ENCODE peak calls at places on chromosomes 6 and 20, in seven cellular contexts. U is HL-60, N is mammary epithelial cell, A is SJSA1, P is upper lobe of right lung, C is SJCRH30, W is heart left ventricle. V is an unnamed sample.

GRCh38 chr20:62581806-62582205 is 60.5 kb upstream of the SLCO4A1 start:
- DNase-seq in C (no peak), U (no peak), W (no peak), N (no peak), P (no peak), A (no peak), V (no peak)

GRCh38 chr6:124132256-124132655 is 328.6 kb downstream of the NKAIN2 start:
- DNase-seq in N (peak; percentile 20), A (no peak), U (no peak), W (no peak), C (peak; percentile 28), P (no peak), V (no peak)

GRCh38 chr6:35089935-35090505 is 51.1 kb downstream of the TCP11 start:
- DNase-seq in W (no peak), U (no peak), N (peak; percentile 88), A (peak; percentile 52), P (peak; percentile 42), C (peak; percentile 47), V (no peak)

GRCh38 chr6:31930962-31931361 is 3.4 kb downstream of the C2 start:
- DNase-seq in N (no peak), U (no peak), A (no peak), W (no peak), C (no peak), P (no peak), V (no peak)

GRCh38 chr20:2998728-2999127 is 44.7 kb upstream of the GNRH2 start:
- DNase-seq in C (no peak), U (no peak), N (no peak), W (no peak), P (no peak), A (no peak), V (no peak)

GRCh38 chr6:84597238-84597875 is 167.0 kb downstream of the TBX18 start:
- DNase-seq in A (no peak), W (no peak), C (no peak), U (no peak), P (no peak), N (no peak), V (no peak)

GRCh38 chr6:155212616-155213380 is 51.0 kb upstream of the CLDN20 start:
- DNase-seq in A (peak; percentile 92), C (peak; percentile 80), N (peak; percentile 16), P (no peak), W (no peak), U (no peak), V (no peak)

GRCh38 chr6:109318328-109318876 is 63.9 kb downstream of the CD164 start:
- DNase-seq in W (no peak), U (no peak), A (no peak), P (no peak), N (no peak), C (peak; percentile 80), V (no peak)

GRCh38 chr20:61517419-61517818 is 265.4 kb downstream of the CDH4 start:
- DNase-seq in A (no peak), W (no peak), P (peak; percentile 23), U (no peak), N (no peak), C (no peak), V (no peak)

GRCh38 chr6:12034831-12035230 is 22.7 kb downstream of the HIVEP1 start:
- DNase-seq in N (no peak), W (no peak), C (no peak), P (no peak), A (no peak), U (no peak), V (no peak)

GRCh38 chr6:145034664-145035063 is 700.7 kb downstream of the EPM2A start:
- DNase-seq in P (no peak), C (no peak), N (no peak), W (no peak), A (no peak), U (no peak), V (no peak)

GRCh38 chr20:50003253-50003656 is 20.5 kb downstream of the SNAI1 start:
- DNase-seq in A (no peak), C (no peak), P (no peak), U (peak; percentile 95), W (no peak), N (peak; percentile 71), V (no peak)

GRCh38 chr20:58043866-58044140 is 184.7 kb downstream of the ANKRD60 start:
- DNase-seq in A (no peak), P (no peak), C (no peak), U (no peak), N (no peak), W (no peak), V (no peak)

GRCh38 chr6:145809211-145809610 is 5.4 kb downstream of the FBXO30 start:
- DNase-seq in N (no peak), A (no peak), C (no peak), W (no peak), U (no peak), P (no peak), V (no peak)

GRCh38 chr6:118187568-118188164 is 280.6 kb downstream of the SLC35F1 start:
- DNase-seq in W (no peak), N (no peak), C (no peak), P (no peak), U (no peak), A (no peak), V (peak; percentile 66)

GRCh38 chr6:26555505-26556262 is 17.5 kb downstream of the HMGN4 start:
- DNase-seq in A (no peak), U (no peak), P (no peak), C (no peak), N (peak; percentile 15), W (no peak), V (no peak)

GRCh38 chr6:155228549-155229166 is 35.2 kb upstream of the CLDN20 start:
- DNase-seq in P (no peak), N (no peak), C (no peak), W (no peak), U (no peak), A (no peak), V (no peak)

GRCh38 chr6:128463942-128464341 is 56.5 kb downstream of the PTPRK start:
- DNase-seq in W (no peak), P (no peak), A (no peak), C (no peak), N (no peak), U (no peak), V (no peak)

GRCh38 chr6:44400572-44400971 is 13.1 kb downstream of the CDC5L start:
- DNase-seq in P (no peak), N (no peak), U (no peak), W (no peak), C (peak; percentile 17), A (no peak), V (no peak)

GRCh38 chr6:4167833-4168232 is 32.5 kb upstream of the ECI2 start:
- DNase-seq in W (no peak), P (no peak), U (no peak), A (no peak), C (no peak), N (no peak), V (no peak)

GRCh38 chr6:73263570-73263909 is 544 bp upstream of the KHDC1 start:
- DNase-seq in P (no peak), N (peak; percentile 2), W (no peak), A (no peak), U (no peak), C (peak; percentile 4), V (no peak)

GRCh38 chr20:1184638-1185315 is at the start of gene TMEM74B:
- DNase-seq in A (no peak), P (no peak), U (no peak), W (no peak), N (no peak), C (no peak), V (no peak)
- H3K4me3 ChIP-seq in A (no peak within 1 kb of the TSS), P (peak within 1 kb of the TSS; percentile 53), U (peak within 1 kb of the TSS; percentile 34), W (peak within 1 kb of the TSS; percentile 51), N (peak within 1 kb of the TSS; percentile 40), C (no peak within 1 kb of the TSS), V (peak within 1 kb of the TSS; percentile 72)

GRCh38 chr6:89026151-89026550 is 54.4 kb upstream of the PNRC1 start:
- DNase-seq in W (no peak), U (no peak), C (no peak), A (no peak), P (no peak), N (no peak), V (no peak)
- H3K27ac ChIP-seq in W (no peak overlapping the region), U (no peak overlapping the region), C (no peak overlapping the region), A (no peak overlapping the region), P (no peak overlapping the region), N (no peak overlapping the region), V (no peak overlapping the region)

GRCh38 chr6:33073431-33073871 is at the start of gene HLA-DPA1:
- DNase-seq in C (no peak), U (no peak), N (peak; percentile 24), W (peak; percentile 72), A (no peak), P (no peak), V (peak; percentile 35)
- H3K4me3 ChIP-seq in C (no peak within 1 kb of the TSS), U (no peak within 1 kb of the TSS), N (no peak within 1 kb of the TSS), W (peak within 1 kb of the TSS; percentile 59), A (no peak within 1 kb of the TSS), P (peak within 1 kb of the TSS; percentile 58), V (peak within 1 kb of the TSS; percentile 11)

GRCh38 chr20:32277361-32278198 is at the start of gene KIF3B:
- DNase-seq in W (peak; percentile 92), C (peak; percentile 95), P (peak; percentile 92), N (peak; percentile 78), A (peak; percentile 91), U (peak; percentile 81), V (peak; percentile 91)
- H3K27ac ChIP-seq in W (peak within 1 kb of the TSS; percentile 81), C (no peak within 1 kb of the TSS), P (peak within 1 kb of the TSS; percentile 79), N (peak within 1 kb of the TSS; percentile 34), A (peak within 1 kb of the TSS; percentile 6), U (peak within 1 kb of the TSS; percentile 68), V (no peak within 1 kb of the TSS)

GRCh38 chr6:138571585-138572199 is 72.4 kb upstream of the NHSL1 start:
- DNase-seq in N (no peak), P (no peak), C (no peak), W (no peak), A (no peak), U (no peak), V (no peak)
- H3K4me3 ChIP-seq in N (peak overlapping the region; percentile 38), P (peak overlapping the region; percentile 45), C (peak overlapping the region; percentile 45), W (peak overlapping the region; percentile 54), A (peak overlapping the region; percentile 27), U (no peak overlapping the region), V (peak overlapping the region; percentile 48)

DNA sequence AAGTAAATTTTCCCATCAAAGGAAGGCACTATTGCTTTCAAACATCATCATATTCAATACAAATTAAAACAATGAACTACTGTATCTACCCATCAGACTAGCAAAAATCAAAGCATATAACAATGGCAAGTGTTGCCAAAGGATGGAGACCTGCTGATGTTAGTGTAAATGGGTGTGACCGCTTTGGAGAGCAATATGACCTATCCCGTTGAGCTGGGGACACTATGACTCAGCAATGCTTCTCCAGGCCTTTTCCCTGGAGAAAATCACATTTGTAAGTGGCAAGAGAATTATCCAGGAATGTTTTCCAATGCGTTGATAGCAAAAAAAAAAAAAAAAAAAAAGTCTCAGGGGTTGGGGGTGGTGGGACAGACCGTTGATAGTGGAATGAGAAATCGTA is 46.1 kb downstream of the PHACTR3 start:
- DNase-seq in N (no peak), A (no peak), C (no peak), P (no peak), U (no peak), W (no peak), V (no peak)
- H3K27ac ChIP-seq in N (no peak overlapping the region), A (no peak overlapping the region), C (no peak overlapping the region), P (no peak overlapping the region), U (no peak overlapping the region), W (no peak overlapping the region), V (no peak overlapping the region)

DNA sequence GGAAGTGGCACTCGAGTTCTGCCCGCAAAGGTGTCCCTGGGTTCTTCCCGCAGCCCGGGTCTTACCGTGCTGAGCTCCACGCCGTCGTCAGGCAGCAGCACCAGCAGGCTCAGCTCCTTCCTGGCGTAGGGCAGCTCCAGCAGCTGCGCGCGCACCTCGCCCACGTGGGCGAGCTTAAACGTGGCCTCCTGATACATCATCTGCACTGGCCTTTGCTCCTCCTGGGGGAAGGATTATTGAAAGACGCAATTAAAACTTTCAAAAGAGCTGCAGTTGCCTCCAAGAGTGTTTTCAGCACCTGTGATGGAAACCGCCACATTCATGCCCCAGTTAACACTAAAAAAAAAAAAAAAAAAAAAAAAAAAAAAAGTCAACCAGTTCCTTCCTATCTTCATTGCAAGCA is 11.3 kb downstream of the SERPINB9 start:
- DNase-seq in W (no peak), A (no peak), U (no peak), C (peak; percentile 76), N (no peak), P (no peak), V (no peak)
- H3K4me3 ChIP-seq in W (no peak overlapping the region), A (no peak overlapping the region), U (no peak overlapping the region), C (peak overlapping the region; percentile 23), N (no peak overlapping the region), P (no peak overlapping the region), V (no peak overlapping the region)